ENCODE peak calls at places on chromosomes 12 and 14, in five cellular contexts. C, T, E, Y and I are unnamed samples.

GRCh38 chr14:100019156-100019882 is 45.9 kb upstream of the EVL start:
- DNase-seq in C (no peak), T (no peak), E (no peak), Y (no peak), I (no peak)

GRCh38 chr12:88993655-88994054 is 358.6 kb downstream of the DUSP6 start:
- DNase-seq in C (peak), T (no peak), E (no peak), Y (no peak), I (no peak)

GRCh38 chr12:69115955-69116354 is 123.4 kb upstream of the CPSF6 start:
- DNase-seq in C (no peak), T (no peak), E (no peak), Y (no peak), I (no peak)

GRCh38 chr12:67419810-67420209 is 150.7 kb downstream of the CAND1 start:
- DNase-seq in C (no peak), T (no peak), E (no peak), Y (no peak), I (no peak)

GRCh38 chr14:80698974-80699373 is 242.6 kb downstream of the CEP128 start:
- DNase-seq in C (no peak), T (no peak), E (no peak), Y (no peak), I (no peak)

GRCh38 chr14:32043624-32044023 is 33.5 kb upstream of the ARHGAP5 start:
- DNase-seq in C (no peak), T (no peak), E (no peak), Y (no peak), I (no peak)

GRCh38 chr14:78135450-78135891 is 34.7 kb upstream of the NRXN3 start:
- DNase-seq in C (no peak), T (no peak), E (no peak), Y (no peak), I (no peak)

GRCh38 chr12:98344034-98344565 is 171.3 kb upstream of the TMPO start:
- DNase-seq in C (no peak), T (no peak), E (no peak), Y (no peak), I (no peak)

GRCh38 chr12:15589328-15590032 is 199.7 kb downstream of the EPS8 start:
- DNase-seq in C (no peak), T (no peak), E (no peak), Y (no peak), I (no peak)

GRCh38 chr12:15590180-15590826 is 198.9 kb downstream of the EPS8 start:
- DNase-seq in C (peak), T (peak), E (peak), Y (no peak), I (no peak)

GRCh38 chr12:15596174-15596573 is 193.0 kb downstream of the EPS8 start:
- DNase-seq in C (no peak), T (no peak), E (no peak), Y (no peak), I (no peak)

GRCh38 chr12:15591811-15592210 is 197.4 kb downstream of the EPS8 start:
- DNase-seq in C (no peak), T (no peak), E (no peak), Y (no peak), I (no peak)

GRCh38 chr12:15592934-15593333 is 196.3 kb downstream of the EPS8 start:
- DNase-seq in C (no peak), T (no peak), E (no peak), Y (no peak), I (no peak)
- TF ChIP-seq CTCF in C (peak), T (no peak), E (no peak), Y (no peak), I (no peak)

DNA sequence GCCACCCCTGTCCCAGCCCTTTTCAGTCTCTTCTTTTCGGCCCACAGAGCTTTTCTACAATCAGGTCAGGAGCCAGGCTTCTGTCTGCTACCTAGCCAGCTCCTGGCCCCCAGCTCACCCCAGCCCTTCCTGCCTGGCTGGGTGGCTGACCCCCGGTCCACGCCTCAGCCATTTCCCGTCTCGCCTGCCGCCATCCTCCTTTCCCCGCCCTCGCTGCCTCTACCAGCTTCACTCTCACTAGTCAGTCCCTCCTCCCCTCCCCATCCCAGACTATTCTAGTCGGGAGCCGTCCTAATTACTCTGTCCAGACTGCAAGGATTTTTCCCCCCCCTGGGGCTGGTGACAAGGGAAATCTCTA is 876 bp downstream of the DHH start:
- DNase-seq in C (no peak), T (no peak), E (no peak), Y (no peak), I (no peak)
- H3K4me3 ChIP-seq in C (no peak), T (peak), E (no peak), Y (peak), I (peak)

GRCh38 chr14:88868558-88869159 is 44.2 kb downstream of the TTC8 start:
- DNase-seq in C (no peak), T (no peak), E (no peak), Y (no peak), I (no peak)
- TF ChIP-seq CTCF in C (peak), T (peak), E (no peak), Y (peak), I (no peak)

DNA sequence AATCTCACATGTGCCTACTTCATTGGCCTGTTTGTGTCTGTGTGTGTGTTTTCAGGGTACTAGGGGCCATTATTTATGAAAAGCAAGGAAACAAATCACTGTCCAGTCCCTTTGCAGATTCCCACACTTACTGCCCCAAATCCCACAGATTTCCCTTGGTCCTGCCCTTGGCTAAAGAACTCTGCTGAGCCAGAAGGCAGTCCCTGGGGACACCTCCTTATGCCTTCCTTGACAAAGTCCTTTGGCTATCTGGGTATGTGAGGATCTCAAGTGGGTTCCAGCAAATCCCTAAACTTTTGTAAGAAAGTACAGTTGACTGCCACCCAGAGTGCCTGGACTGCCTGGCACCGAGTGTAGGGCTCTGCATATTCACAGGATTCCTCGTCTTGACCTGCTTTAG is 388.0 kb downstream of the BCAT1 start:
- DNase-seq in C (no peak), T (peak), E (no peak), Y (no peak), I (no peak)
- H3K4me3 ChIP-seq in C (peak), T (peak), E (no peak), Y (peak), I (peak)

DNA sequence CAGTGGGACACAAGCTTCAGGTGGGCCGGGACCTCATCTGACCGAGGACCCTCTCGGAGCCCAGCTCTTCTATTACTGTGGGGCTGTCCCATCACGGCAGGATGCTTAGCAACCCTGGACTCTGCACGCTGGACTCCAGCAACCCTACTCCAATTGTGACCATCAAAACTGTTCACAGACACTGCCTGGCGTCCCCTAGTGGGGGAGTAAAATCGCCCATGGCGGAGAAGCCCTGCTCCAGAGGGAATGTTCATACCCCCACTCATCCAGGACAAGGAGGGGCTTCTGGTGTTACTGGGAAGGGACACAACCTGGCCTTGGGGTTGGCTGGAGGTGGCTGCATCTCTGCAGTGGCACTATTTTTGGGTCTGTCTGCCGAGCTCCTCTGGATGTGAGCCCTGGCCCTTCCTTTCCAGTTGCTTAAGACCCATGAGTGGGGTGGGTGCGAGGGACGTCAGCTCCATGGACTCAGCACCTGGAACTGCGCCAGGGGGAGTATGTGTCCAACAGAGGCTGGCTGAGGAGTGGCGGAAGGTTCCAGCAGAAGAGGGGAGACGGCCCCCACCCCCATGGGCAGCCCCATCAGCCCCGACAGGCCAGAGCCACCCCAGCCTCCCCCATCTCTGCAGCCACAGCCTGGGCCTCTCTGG is 103.8 kb downstream of the RFLNA start:
- DNase-seq in C (no peak), T (peak), E (peak), Y (no peak), I (no peak)
- TF ChIP-seq CTCF in C (peak), T (no peak), E (no peak), Y (no peak), I (no peak)

GRCh38 chr12:77226398-77226797 is 161.0 kb upstream of the E2F7 start:
- DNase-seq in C (no peak), T (no peak), E (no peak), Y (no peak), I (no peak)
- H3K4me3 ChIP-seq in C (no peak), T (no peak), E (no peak), Y (no peak), I (no peak)

GRCh38 chr12:107775093-107775721 is 703 bp downstream of the ASCL4 start:
- DNase-seq in C (no peak), T (no peak), E (no peak), Y (no peak), I (no peak)
- TF ChIP-seq CTCF in C (no peak), T (no peak), E (no peak), Y (no peak), I (no peak)

GRCh38 chr14:22433059-22433458 is 156.0 kb downstream of the DAD1 start:
- DNase-seq in C (no peak), T (no peak), E (no peak), Y (no peak), I (no peak)
- H3K4me3 ChIP-seq in C (no peak), T (no peak), E (no peak), Y (no peak), I (no peak)

DNA sequence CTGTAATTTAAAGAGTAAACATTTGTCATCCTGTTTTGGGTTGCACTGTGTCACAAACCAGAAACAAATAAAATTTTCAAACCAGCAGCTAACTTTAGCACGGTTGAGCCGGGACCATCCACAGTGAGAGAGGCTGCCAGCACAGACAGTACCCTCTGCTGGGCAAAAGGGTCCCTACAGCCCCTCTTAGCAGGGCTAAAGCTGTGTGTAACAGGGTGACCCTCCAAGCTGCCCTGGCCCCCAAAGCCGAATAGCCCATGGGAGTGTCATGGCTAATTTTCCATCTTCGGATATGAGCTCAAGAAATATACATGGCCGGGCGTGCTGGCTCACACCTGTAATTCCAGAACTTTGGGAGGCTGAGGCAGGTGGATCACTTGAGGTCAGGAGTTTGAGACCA is 157.1 kb upstream of the GRIN2B start:
- DNase-seq in C (no peak), T (no peak), E (no peak), Y (no peak), I (no peak)
- TF ChIP-seq CTCF in C (peak), T (no peak), E (no peak), Y (no peak), I (no peak)